ENCODE peak calls at places on chromosomes 13 and 19, in seven cellular contexts. Z, G, W, A, R, F and K are unnamed samples.

GRCh38 chr13:31045621-31046081 is 113.2 kb downstream of the TEX26 start:
- DNase-seq in R (peak), F (peak), W (peak), G (peak), A (peak), Z (peak), K (peak)

GRCh38 chr13:109779074-109779473 is 7.3 kb downstream of the IRS2 start:
- DNase-seq in A (peak), Z (no peak), G (peak), W (no peak), R (no peak), F (no peak), K (peak)

GRCh38 chr13:49777746-49778614 is 14.5 kb downstream of the KPNA3 start:
- DNase-seq in R (no peak), W (no peak), G (no peak), A (no peak), Z (no peak), F (no peak), K (no peak)

GRCh38 chr19:46967578-46968018 is 52.0 kb upstream of the NPAS1 start:
- DNase-seq in A (no peak), F (no peak), R (no peak), Z (no peak), W (no peak), G (no peak), K (peak)

GRCh38 chr19:39032164-39032918 is at the start of gene FBXO27:
- DNase-seq in W (no peak), G (peak), A (no peak), F (peak), Z (peak), R (no peak), K (no peak)

GRCh38 chr13:41006951-41007350 is 12.2 kb downstream of the ELF1 start:
- DNase-seq in Z (no peak), W (no peak), A (no peak), R (no peak), F (no peak), G (no peak), K (no peak)

GRCh38 chr19:10142701-10143375 is 23.1 kb upstream of the EIF3G start:
- DNase-seq in Z (no peak), R (no peak), F (no peak), A (peak), W (peak), G (peak), K (peak)

GRCh38 chr13:35672611-35673010 is 196.1 kb upstream of the MAB21L1 start:
- DNase-seq in Z (no peak), R (no peak), A (no peak), F (no peak), G (no peak), W (no peak), K (no peak)

GRCh38 chr13:37241786-37242185 is 136.3 kb upstream of the CSNK1A1L start:
- DNase-seq in A (no peak), F (peak), W (no peak), G (no peak), R (peak), Z (no peak), K (no peak)

GRCh38 chr13:40508112-40508511 is 158.3 kb downstream of the FOXO1 start:
- DNase-seq in Z (peak), W (no peak), R (peak), G (no peak), F (peak), A (no peak), K (no peak)

GRCh38 chr19:12077375-12077774 is 12.8 kb downstream of the ZNF844 start:
- DNase-seq in F (no peak), G (no peak), A (no peak), Z (no peak), W (no peak), R (no peak), K (no peak)

GRCh38 chr13:99929866-99930265 is 41.7 kb downstream of the ZIC5 start:
- DNase-seq in W (no peak), G (no peak), R (no peak), F (no peak), Z (no peak), A (no peak), K (no peak)